ENCODE peak calls at places on chromosomes 7 and 10, in four cellular contexts. Y is NCI-H1417, K is NCI-H2081, R is NCI-H1436. M is an unnamed sample.

GRCh38 chr10:46297406-46298204 is 10.8 kb downstream of the ANTXRL start:
- DNase-seq in Y (no peak), K (no peak), R (no peak), M (no peak)

GRCh38 chr7:55171157-55171556 is 152.3 kb downstream of the EGFR start:
- DNase-seq in Y (no peak), R (no peak), K (no peak), M (no peak)

GRCh38 chr10:5655003-5655600 is 11.3 kb downstream of the ASB13 start:
- DNase-seq in Y (no peak), K (no peak), R (no peak), M (no peak)

GRCh38 chr10:80260295-80261243 is 28.9 kb downstream of the MAT1A start:
- DNase-seq in Y (peak; percentile 23), R (no peak), K (peak; percentile 2), M (no peak)

GRCh38 chr10:119189811-119190282 is 11.2 kb upstream of the PRDX3 start:
- DNase-seq in R (no peak), K (no peak), Y (no peak), M (no peak)

GRCh38 chr7:137539111-137539715 is 195.7 kb upstream of the PTN start:
- DNase-seq in Y (no peak), R (no peak), K (no peak), M (no peak)

GRCh38 chr10:18312385-18313145 is 172.3 kb downstream of the CACNB2 start:
- DNase-seq in Y (no peak), K (peak; percentile 16), R (peak; percentile 26), M (no peak)

GRCh38 chr10:34780818-34781380 is 34.2 kb downstream of the PARD3 start:
- DNase-seq in R (no peak), K (no peak), Y (no peak), M (no peak)

GRCh38 chr10:34861293-34862004 is 46.4 kb upstream of the PARD3 start:
- DNase-seq in Y (peak; percentile 74), K (peak; percentile 35), R (peak; percentile 62), M (no peak)

GRCh38 chr10:129849452-129849750 is 114.7 kb downstream of the EBF3 start:
- DNase-seq in Y (no peak), K (no peak), R (peak; percentile 93), M (no peak)

GRCh38 chr7:91347288-91347687 is 83.1 kb downstream of the FZD1 start:
- DNase-seq in Y (no peak), K (no peak), R (no peak), M (no peak)

GRCh38 chr10:11181996-11182395 is 164.3 kb downstream of the CELF2 start:
- DNase-seq in R (no peak), Y (no peak), K (no peak), M (peak; percentile 72)

GRCh38 chr7:106277976-106278375 is 6.8 kb downstream of the NAMPT start:
- DNase-seq in Y (no peak), K (no peak), R (no peak), M (no peak)

GRCh38 chr7:27515933-27516332 is 146.8 kb downstream of the HIBADH start:
- DNase-seq in K (no peak), R (no peak), Y (no peak), M (no peak)

GRCh38 chr10:116421815-116422214 is 5.8 kb upstream of the PNLIPRP3 start:
- DNase-seq in Y (no peak), K (no peak), R (no peak), M (no peak)

GRCh38 chr7:19030280-19030679 is 87.2 kb downstream of the TWIST1 start:
- DNase-seq in K (no peak), Y (no peak), R (no peak), M (no peak)

GRCh38 chr10:18179901-18180300 is 39.7 kb downstream of the CACNB2 start:
- DNase-seq in Y (no peak), R (no peak), K (no peak), M (no peak)

GRCh38 chr7:130875265-130875741 is 141.3 kb upstream of the KLF14 start:
- DNase-seq in Y (peak; percentile 27), K (peak; percentile 52), R (peak; percentile 6), M (peak; percentile 66)

GRCh38 chr10:47403401-47404318 is 19.6 kb upstream of the ZNF488 start:
- DNase-seq in R (no peak), K (no peak), Y (peak; percentile 7), M (no peak)

GRCh38 chr7:88111136-88111748 is 108.6 kb downstream of the SRI start:
- DNase-seq in R (no peak), Y (peak; percentile 34), K (peak; percentile 31), M (no peak)

GRCh38 chr10:90871279-90871760 is 454 bp upstream of the RPP30 start:
- DNase-seq in R (peak; percentile 60), Y (peak; percentile 25), K (peak; percentile 56), M (no peak)

GRCh38 chr10:122835908-122836307 is 9.7 kb downstream of the CUZD1 start:
- DNase-seq in K (no peak), Y (no peak), R (no peak), M (no peak)

GRCh38 chr7:97024209-97025129 is at the start of gene DLX5:
- DNase-seq in K (peak; percentile 97), R (peak; percentile 88), Y (peak; percentile 69), M (no peak)

GRCh38 chr10:28276384-28276783 is 26.5 kb downstream of the MPP7 start:
- DNase-seq in R (no peak), Y (no peak), K (no peak), M (no peak)

GRCh38 chr10:110411047-110411410 is 86.7 kb upstream of the DUSP5 start:
- DNase-seq in R (no peak), Y (no peak), K (no peak), M (no peak)

GRCh38 chr10:113285291-113285690 is 267.6 kb upstream of the HABP2 start:
- DNase-seq in R (no peak), Y (no peak), K (no peak), M (no peak)

GRCh38 chr7:74173491-74173865 is 678 bp upstream of the EIF4H start:
- DNase-seq in Y (peak; percentile 49), K (peak; percentile 48), R (no peak), M (no peak)

GRCh38 chr7:94654764-94655561 is 970 bp downstream of the SGCE start:
- DNase-seq in K (peak; percentile 49), R (no peak), Y (peak; percentile 40), M (no peak)

GRCh38 chr7:121153411-121153810 is 164.9 kb downstream of the CPED1 start:
- DNase-seq in K (no peak), R (no peak), Y (no peak), M (no peak)

GRCh38 chr10:119701861-119702260 is 24.0 kb upstream of the INPP5F start:
- DNase-seq in R (no peak), K (no peak), Y (no peak), M (no peak)

M was measured in Right ventricle myocardium inferior.